ENCODE peak calls at places on chromosome X, in eight cellular contexts. H, G, R, P, D, U, Z and S are unnamed samples.

GRCh38 chrX:47078129-47079043 is at the start of gene RGN:
- DNase-seq in H (no peak), G (no peak), R (peak; percentile 84), P (no peak), D (no peak), U (no peak), Z (no peak), S (no peak)

GRCh38 chrX:45435481-45435880 is 234.8 kb upstream of the DIPK2B start:
- DNase-seq in H (no peak), G (peak; percentile 29), R (no peak), P (no peak), D (no peak), U (no peak), Z (no peak), S (no peak)

GRCh38 chrX:40060356-40060845 is 37.4 kb downstream of the BCOR start:
- DNase-seq in H (no peak), G (no peak), R (no peak), P (no peak), D (no peak), U (no peak), Z (no peak), S (no peak)

GRCh38 chrX:102833136-102833535 is 103.9 kb upstream of the RAB40AL start:
- DNase-seq in H (no peak), G (peak; percentile 54), R (no peak), P (no peak), D (no peak), U (no peak), Z (no peak), S (no peak)

GRCh38 chrX:2631743-2632532 is 59.2 kb upstream of the CD99 start:
- DNase-seq in H (no peak), G (no peak), R (no peak), P (no peak), D (no peak), U (no peak), Z (no peak), S (no peak)

GRCh38 chrX:10617964-10618342 is 2.4 kb downstream of the MID1 start:
- DNase-seq in H (no peak), G (peak; percentile 83), R (no peak), P (no peak), D (peak; percentile 6), U (no peak), Z (no peak), S (peak; percentile 51)

GRCh38 chrX:139237141-139237540 is 293.4 kb upstream of the F9 start:
- DNase-seq in H (no peak), G (no peak), R (no peak), P (no peak), D (no peak), U (no peak), Z (no peak), S (no peak)

GRCh38 chrX:48468247-48468671 is 1.8 kb downstream of the SLC38A5 start:
- DNase-seq in H (no peak), G (no peak), R (no peak), P (no peak), D (no peak), U (no peak), Z (no peak), S (no peak)